ENCODE peak calls at places on chromosomes 13 and 19, in nine cellular contexts. R is cerebellum; I is stimulated activated CD4-positive, alpha-beta T cell treated with anti-CD3 and anti-CD28 coated beads, Interleukin-4, amount 100 ng/mL, for 24 hours; Y is GM13977; T is mesendoderm; X is NCI-H1105; M is H54; P is mammary epithelial cell; Q is SHP77. J is an unnamed sample.

GRCh38 chr19:3653865-3654513 is 27.4 kb upstream of the CACTIN start:
- DNase-seq in T (no peak), P (no peak), Y (no peak), M (no peak), R (no peak), X (no peak), Q (no peak), I (no peak), J (no peak)

GRCh38 chr13:98766120-98766519 is 13.6 kb upstream of the SLC15A1 start:
- DNase-seq in I (no peak), Y (no peak), P (no peak), Q (no peak), M (no peak), X (no peak), T (no peak), R (no peak), J (no peak)

GRCh38 chr19:39126593-39127187 is 1.1 kb downstream of the PAK4 start:
- DNase-seq in I (no peak), Y (no peak), X (no peak), R (no peak), Q (no peak), T (peak; percentile 45), P (peak; percentile 43), M (peak; percentile 53), J (no peak)

GRCh38 chr19:43353606-43354304 is at the start of gene CD177:
- DNase-seq in Y (no peak), Q (no peak), R (no peak), I (no peak), M (no peak), P (no peak), T (peak; percentile 22), X (no peak), J (no peak)

GRCh38 chr19:7968796-7969559 is 25.5 kb upstream of the TIMM44 start:
- DNase-seq in Q (no peak), R (no peak), P (no peak), I (no peak), T (no peak), M (no peak), Y (no peak), X (no peak), J (no peak)

GRCh38 chr13:32234914-32235313 is 80.2 kb downstream of the ZAR1L start:
- DNase-seq in Y (no peak), T (no peak), P (no peak), I (no peak), R (no peak), M (no peak), Q (no peak), X (no peak), J (no peak)

GRCh38 chr13:79273045-79273444 is 133.0 kb downstream of the RBM26 start:
- DNase-seq in I (no peak), T (no peak), M (no peak), X (no peak), Q (no peak), P (no peak), R (no peak), Y (no peak), J (no peak)

GRCh38 chr19:16598848-16599247 is 26.6 kb upstream of the SLC35E1 start:
- DNase-seq in I (no peak), Q (no peak), P (no peak), X (no peak), M (no peak), Y (no peak), T (no peak), R (no peak), J (no peak)

GRCh38 chr13:52399037-52399436 is 6.9 kb downstream of the THSD1 start:
- DNase-seq in R (no peak), T (no peak), I (no peak), Q (no peak), P (no peak), X (no peak), Y (no peak), M (no peak), J (no peak)

GRCh38 chr13:84983321-84983720 is 815.9 kb downstream of the SLITRK6 start:
- DNase-seq in P (no peak), T (peak; percentile 22), I (no peak), Y (no peak), X (no peak), M (no peak), Q (no peak), R (no peak), J (no peak)

J was measured in spleen.